ENCODE peak calls at places on chromosomes 16 and 17, in six cellular contexts. One of them, this sample, is unnamed.

GRCh38 chr17:78496311-78496710 is 80.9 kb downstream of the DNAH17 start:
- DNase-seq in ACHN: no peak
- DNase-seq in activated gamma-delta T cell: no peak
- DNase-seq in activated CD8-positive, alpha-beta memory T cell treated with anti-CD3 and anti-CD28 coated beads, Interleukin-2, amount 50 U/mL, for 48 hours: no peak
- DNase-seq in H54: no peak
- DNase-seq in DMS79: no peak
- DNase-seq in this sample: no peak

GRCh38 chr17:16037636-16038035 is 38.0 kb downstream of the TTC19 start:
- DNase-seq in H54: no peak
- DNase-seq in activated gamma-delta T cell: no peak
- DNase-seq in DMS79: no peak
- DNase-seq in ACHN: no peak
- DNase-seq in activated CD8-positive, alpha-beta memory T cell treated with anti-CD3 and anti-CD28 coated beads, Interleukin-2, amount 50 U/mL, for 48 hours: no peak
- DNase-seq in this sample: no peak

GRCh38 chr17:75271955-75272847 is 1.2 kb upstream of the MIF4GD start:
- DNase-seq in ACHN: no peak
- DNase-seq in H54: no peak
- DNase-seq in DMS79: no peak
- DNase-seq in activated CD8-positive, alpha-beta memory T cell treated with anti-CD3 and anti-CD28 coated beads, Interleukin-2, amount 50 U/mL, for 48 hours: peak
- DNase-seq in activated gamma-delta T cell: no peak
- DNase-seq in this sample: no peak

GRCh38 chr16:71625113-71625850 is 702 bp upstream of the MARVELD3 start:
- DNase-seq in ACHN: no peak
- DNase-seq in H54: no peak
- DNase-seq in activated CD8-positive, alpha-beta memory T cell treated with anti-CD3 and anti-CD28 coated beads, Interleukin-2, amount 50 U/mL, for 48 hours: no peak
- DNase-seq in activated gamma-delta T cell: no peak
- DNase-seq in DMS79: no peak
- DNase-seq in this sample: no peak

GRCh38 chr16:58021661-58022551 is 3.6 kb upstream of the MMP15 start:
- DNase-seq in H54: peak
- DNase-seq in activated CD8-positive, alpha-beta memory T cell treated with anti-CD3 and anti-CD28 coated beads, Interleukin-2, amount 50 U/mL, for 48 hours: no peak
- DNase-seq in ACHN: peak
- DNase-seq in activated gamma-delta T cell: no peak
- DNase-seq in DMS79: no peak
- DNase-seq in this sample: no peak

GRCh38 chr17:67180275-67180674 is 64.7 kb downstream of the HELZ start:
- DNase-seq in activated gamma-delta T cell: no peak
- DNase-seq in ACHN: no peak
- DNase-seq in DMS79: no peak
- DNase-seq in activated CD8-positive, alpha-beta memory T cell treated with anti-CD3 and anti-CD28 coated beads, Interleukin-2, amount 50 U/mL, for 48 hours: no peak
- DNase-seq in H54: no peak
- DNase-seq in this sample: no peak

GRCh38 chr16:16127469-16128116 is 95.7 kb downstream of the ABCC6 start:
- DNase-seq in H54: peak
- DNase-seq in activated CD8-positive, alpha-beta memory T cell treated with anti-CD3 and anti-CD28 coated beads, Interleukin-2, amount 50 U/mL, for 48 hours: peak
- DNase-seq in ACHN: peak
- DNase-seq in DMS79: peak
- DNase-seq in activated gamma-delta T cell: no peak
- DNase-seq in this sample: peak

GRCh38 chr17:74601944-74602572 is 10.0 kb upstream of the CD300LD start:
- DNase-seq in activated gamma-delta T cell: no peak
- DNase-seq in H54: peak
- DNase-seq in ACHN: peak
- DNase-seq in DMS79: no peak
- DNase-seq in activated CD8-positive, alpha-beta memory T cell treated with anti-CD3 and anti-CD28 coated beads, Interleukin-2, amount 50 U/mL, for 48 hours: no peak
- DNase-seq in this sample: no peak

GRCh38 chr16:81614171-81614570 is 164.9 kb upstream of the PLCG2 start:
- DNase-seq in DMS79: no peak
- DNase-seq in activated gamma-delta T cell: no peak
- DNase-seq in H54: no peak
- DNase-seq in activated CD8-positive, alpha-beta memory T cell treated with anti-CD3 and anti-CD28 coated beads, Interleukin-2, amount 50 U/mL, for 48 hours: no peak
- DNase-seq in ACHN: no peak
- DNase-seq in this sample: no peak

GRCh38 chr16:31138621-31139578 is 3.4 kb upstream of the PRSS8 start:
- DNase-seq in H54: peak
- DNase-seq in DMS79: no peak
- DNase-seq in activated gamma-delta T cell: no peak
- DNase-seq in ACHN: peak
- DNase-seq in activated CD8-positive, alpha-beta memory T cell treated with anti-CD3 and anti-CD28 coated beads, Interleukin-2, amount 50 U/mL, for 48 hours: no peak
- DNase-seq in this sample: no peak

GRCh38 chr17:50349241-50349595 is 3.3 kb downstream of the XYLT2 start:
- DNase-seq in activated gamma-delta T cell: no peak
- DNase-seq in activated CD8-positive, alpha-beta memory T cell treated with anti-CD3 and anti-CD28 coated beads, Interleukin-2, amount 50 U/mL, for 48 hours: peak
- DNase-seq in DMS79: no peak
- DNase-seq in ACHN: no peak
- DNase-seq in H54: no peak
- DNase-seq in this sample: no peak

GRCh38 chr16:24700549-24701392 is 28.7 kb upstream of the TNRC6A start:
- DNase-seq in DMS79: no peak
- DNase-seq in ACHN: peak
- DNase-seq in activated gamma-delta T cell: no peak
- DNase-seq in H54: peak
- DNase-seq in activated CD8-positive, alpha-beta memory T cell treated with anti-CD3 and anti-CD28 coated beads, Interleukin-2, amount 50 U/mL, for 48 hours: no peak
- DNase-seq in this sample: no peak

GRCh38 chr16:57485916-57486857 is at the start of gene DOK4:
- DNase-seq in H54: peak
- DNase-seq in DMS79: no peak
- DNase-seq in ACHN: peak
- DNase-seq in activated CD8-positive, alpha-beta memory T cell treated with anti-CD3 and anti-CD28 coated beads, Interleukin-2, amount 50 U/mL, for 48 hours: peak
- DNase-seq in activated gamma-delta T cell: peak
- DNase-seq in this sample: peak

GRCh38 chr17:15422392-15422957 is 44.9 kb downstream of the CDRT4 start:
- DNase-seq in DMS79: no peak
- DNase-seq in activated gamma-delta T cell: no peak
- DNase-seq in H54: no peak
- DNase-seq in activated CD8-positive, alpha-beta memory T cell treated with anti-CD3 and anti-CD28 coated beads, Interleukin-2, amount 50 U/mL, for 48 hours: no peak
- DNase-seq in ACHN: no peak
- DNase-seq in this sample: no peak

GRCh38 chr16:87470332-87470731 is 22.5 kb downstream of the ZCCHC14 start:
- DNase-seq in activated gamma-delta T cell: no peak
- DNase-seq in H54: no peak
- DNase-seq in DMS79: no peak
- DNase-seq in activated CD8-positive, alpha-beta memory T cell treated with anti-CD3 and anti-CD28 coated beads, Interleukin-2, amount 50 U/mL, for 48 hours: no peak
- DNase-seq in ACHN: no peak
- DNase-seq in this sample: no peak

GRCh38 chr16:8773537-8773936 is 23.9 kb downstream of the TMEM186 start:
- DNase-seq in H54: no peak
- DNase-seq in DMS79: no peak
- DNase-seq in ACHN: no peak
- DNase-seq in activated gamma-delta T cell: no peak
- DNase-seq in activated CD8-positive, alpha-beta memory T cell treated with anti-CD3 and anti-CD28 coated beads, Interleukin-2, amount 50 U/mL, for 48 hours: no peak
- DNase-seq in this sample: no peak

GRCh38 chr17:76612977-76613851 is 27.6 kb upstream of the ST6GALNAC2 start:
- DNase-seq in activated CD8-positive, alpha-beta memory T cell treated with anti-CD3 and anti-CD28 coated beads, Interleukin-2, amount 50 U/mL, for 48 hours: no peak
- DNase-seq in activated gamma-delta T cell: no peak
- DNase-seq in DMS79: no peak
- DNase-seq in H54: no peak
- DNase-seq in ACHN: no peak
- DNase-seq in this sample: no peak

GRCh38 chr17:57953219-57953618 is 2.0 kb downstream of the CUEDC1 start:
- DNase-seq in H54: no peak
- DNase-seq in activated CD8-positive, alpha-beta memory T cell treated with anti-CD3 and anti-CD28 coated beads, Interleukin-2, amount 50 U/mL, for 48 hours: no peak
- DNase-seq in ACHN: no peak
- DNase-seq in activated gamma-delta T cell: no peak
- DNase-seq in DMS79: no peak
- DNase-seq in this sample: no peak